ENCODE peak calls at places on chromosome 9, in five cellular contexts. T is HCT116, D is HepG2, Z is GM12878, O is K562. P is an unnamed sample.

GRCh38 chr9:94210616-94211603 is 48.2 kb upstream of the ZNF169 start:
- DNase-seq in T (no peak), Z (no peak), D (no peak), O (no peak), P (peak; percentile 17)

GRCh38 chr9:9341203-9341602 is 1271.6 kb downstream of the PTPRD start:
- DNase-seq in Z (no peak), T (no peak), O (no peak), D (no peak), P (peak; percentile 1)

GRCh38 chr9:129497837-129498450 is 123.0 kb downstream of the C9orf50 start:
- DNase-seq in D (no peak), Z (no peak), T (no peak), O (no peak), P (no peak)

GRCh38 chr9:90129446-90129845 is 513.2 kb downstream of the DIRAS2 start:
- DNase-seq in D (no peak), O (no peak), Z (no peak), T (no peak), P (no peak)

GRCh38 chr9:101791938-101792337 is 53.5 kb upstream of the GRIN3A start:
- DNase-seq in Z (no peak), D (peak; percentile 31), O (peak; percentile 47), T (peak; percentile 10), P (peak; percentile 37)

GRCh38 chr9:447230-448025 is 232.8 kb downstream of the DOCK8 start:
- DNase-seq in Z (no peak), D (no peak), T (peak; percentile 65), O (peak; percentile 17), P (no peak)

GRCh38 chr9:83472221-83472665 is 66.0 kb downstream of the FRMD3 start:
- DNase-seq in O (no peak), T (no peak), D (peak; percentile 95), Z (no peak), P (no peak)

GRCh38 chr9:75891277-75892167 is 1.0 kb downstream of the PCSK5 start:
- DNase-seq in O (no peak), D (no peak), T (peak; percentile 12), Z (no peak), P (peak; percentile 32)

GRCh38 chr9:19619221-19619620 is 169.6 kb downstream of the SLC24A2 start:
- DNase-seq in O (no peak), Z (no peak), T (no peak), D (no peak), P (peak; percentile 44)

GRCh38 chr9:90921104-90921503 is 119.5 kb downstream of the SYK start:
- DNase-seq in Z (no peak), D (no peak), O (no peak), T (no peak), P (peak; percentile 48)

GRCh38 chr9:5872496-5872895 is 18.2 kb upstream of the MLANA start:
- DNase-seq in O (no peak), D (no peak), T (no peak), Z (no peak), P (no peak)

GRCh38 chr9:84061613-84062205 is 81.1 kb downstream of the RMI1 start:
- DNase-seq in T (no peak), D (no peak), Z (no peak), O (no peak), P (no peak)

GRCh38 chr9:14270358-14271077 is 43.4 kb downstream of the NFIB start:
- DNase-seq in O (no peak), Z (no peak), T (no peak), D (no peak), P (peak; percentile 43)

GRCh38 chr9:87516931-87517300 is 19.2 kb downstream of the DAPK1 start:
- DNase-seq in O (no peak), D (no peak), T (no peak), Z (no peak), P (no peak)

GRCh38 chr9:37944671-37945481 is 40.9 kb upstream of the SLC25A51 start:
- DNase-seq in O (no peak), D (no peak), Z (no peak), T (no peak), P (no peak)

GRCh38 chr9:93193373-93193725 is 9.4 kb downstream of the WNK2 start:
- DNase-seq in O (no peak), D (no peak), T (no peak), Z (no peak), P (no peak)

GRCh38 chr9:134960701-134961181 is 43.0 kb upstream of the FCN1 start:
- DNase-seq in Z (no peak), O (no peak), D (no peak), T (no peak), P (no peak)

GRCh38 chr9:5698810-5699556 is 70.1 kb downstream of the RIC1 start:
- DNase-seq in D (no peak), Z (no peak), T (no peak), O (no peak), P (no peak)

GRCh38 chr9:127568971-127569818 is 42.9 kb upstream of the STXBP1 start:
- DNase-seq in Z (no peak), D (peak; percentile 55), T (no peak), O (peak; percentile 99), P (peak; percentile 100)

GRCh38 chr9:3299872-3300271 is 225.9 kb downstream of the RFX3 start:
- DNase-seq in T (no peak), D (no peak), O (no peak), Z (peak; percentile 71), P (no peak)

GRCh38 chr9:36486454-36486932 is 86.2 kb upstream of the MELK start:
- DNase-seq in O (peak; percentile 11), D (no peak), T (no peak), Z (no peak), P (no peak)

GRCh38 chr9:113446323-113446740 is 17.2 kb upstream of the RGS3 start:
- DNase-seq in Z (peak; percentile 25), O (peak; percentile 52), T (peak; percentile 31), D (peak; percentile 47), P (peak; percentile 72)

GRCh38 chr9:13485068-13485596 is 205.6 kb upstream of the MPDZ start:
- DNase-seq in Z (no peak), O (no peak), D (no peak), T (no peak), P (no peak)

GRCh38 chr9:15725953-15726352 is 173.1 kb downstream of the CCDC171 start:
- DNase-seq in T (no peak), O (no peak), D (no peak), Z (no peak), P (no peak)

GRCh38 chr9:114553202-114553601 is 34.4 kb upstream of the ATP6V1G1 start:
- DNase-seq in O (no peak), T (no peak), Z (no peak), D (no peak), P (no peak)

GRCh38 chr9:89544280-89544664 is 46.4 kb upstream of the SEMA4D start:
- DNase-seq in O (no peak), T (no peak), D (no peak), Z (no peak), P (no peak)

GRCh38 chr9:115694991-115695390 is 458.6 kb upstream of the PAPPA start:
- DNase-seq in T (no peak), Z (no peak), D (no peak), O (no peak), P (no peak)
- H3K4me1 ChIP-seq in T (peaks cover 9% of the 10 kb centered on the region), Z (no peaks in the 10 kb centered on the region), D (no peaks in the 10 kb centered on the region), O (no peaks in the 10 kb centered on the region), P (peaks cover 3% of the 10 kb centered on the region)

DNA sequence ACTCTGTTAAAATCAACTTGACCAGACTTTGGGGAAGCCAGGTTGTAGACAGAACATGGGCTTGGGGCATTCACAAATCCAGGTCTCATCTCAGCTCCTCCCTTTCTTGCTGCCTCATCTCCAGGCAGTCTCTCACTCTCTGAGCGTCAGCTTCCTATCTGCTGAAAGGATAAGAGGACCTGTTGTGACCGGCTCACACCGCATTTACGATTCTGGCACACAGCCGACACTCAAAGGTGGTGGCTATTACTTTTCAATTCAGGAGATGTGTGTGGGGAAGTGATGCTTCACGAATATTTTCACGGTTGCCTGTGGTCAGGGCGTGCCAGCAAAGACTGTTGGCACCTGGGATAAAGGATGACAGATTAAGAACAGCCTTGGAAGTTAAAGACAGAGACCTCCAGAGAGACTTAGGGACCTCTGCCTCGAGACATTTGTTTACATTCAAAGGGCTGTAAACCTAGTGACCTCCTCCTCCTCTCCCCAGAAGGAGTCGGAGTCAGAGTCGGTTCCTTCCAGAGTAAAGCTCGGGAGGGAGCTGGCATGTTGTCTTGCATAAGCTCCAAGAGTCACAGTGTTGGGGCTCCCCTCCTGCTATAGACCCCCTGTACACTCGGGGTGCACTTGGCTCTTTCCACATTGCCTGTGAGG is 83.2 kb downstream of the AK8 start:
- DNase-seq in T (no peak), O (peak; percentile 51), Z (no peak), D (no peak), P (no peak)
- TF ChIP-seq ZBTB33 in T (no peak), O (no peak), Z (no peak), D (no peak), P (no peak)

GRCh38 chr9:136003356-136004218 is 42.4 kb upstream of the UBAC1 start:
- DNase-seq in O (peak; percentile 60), Z (no peak), T (no peak), D (no peak), P (no peak)

GRCh38 chr9:136002886-136003285 is 41.7 kb upstream of the UBAC1 start:
- DNase-seq in O (no peak), T (no peak), Z (no peak), D (no peak), P (no peak)

GRCh38 chr9:136006169-136006568 is 45.0 kb upstream of the UBAC1 start:
- DNase-seq in Z (no peak), O (no peak), T (no peak), D (no peak), P (no peak)

GRCh38 chr9:136004219-136004618 is 43.0 kb upstream of the UBAC1 start:
- DNase-seq in Z (no peak), O (no peak), D (no peak), T (no peak), P (no peak)

GRCh38 chr9:136004712-136005111 is 43.5 kb upstream of the UBAC1 start:
- DNase-seq in T (no peak), O (no peak), D (no peak), Z (no peak), P (no peak)
- H3K4me1 ChIP-seq in T (peaks cover 18% of the 10 kb centered on the region), O (peaks cover 62% of the 10 kb centered on the region), D (peaks cover 92% of the 10 kb centered on the region), Z (no peaks in the 10 kb centered on the region), P (peaks cover 9% of the 10 kb centered on the region)

GRCh38 chr9:18539203-18539602 is 65.2 kb downstream of the ADAMTSL1 start:
- DNase-seq in T (no peak), O (no peak), D (peak; percentile 6), Z (no peak), P (no peak)

GRCh38 chr9:18542837-18543405 is 69.0 kb downstream of the ADAMTSL1 start:
- DNase-seq in T (no peak), O (no peak), D (no peak), Z (no peak), P (peak; percentile 19)

GRCh38 chr9:18543406-18543965 is 69.5 kb downstream of the ADAMTSL1 start:
- DNase-seq in T (no peak), D (no peak), Z (no peak), O (no peak), P (peak; percentile 49)

GRCh38 chr9:18548456-18548855 is 74.5 kb downstream of the ADAMTSL1 start:
- DNase-seq in T (no peak), O (no peak), D (no peak), Z (no peak), P (no peak)

DNA sequence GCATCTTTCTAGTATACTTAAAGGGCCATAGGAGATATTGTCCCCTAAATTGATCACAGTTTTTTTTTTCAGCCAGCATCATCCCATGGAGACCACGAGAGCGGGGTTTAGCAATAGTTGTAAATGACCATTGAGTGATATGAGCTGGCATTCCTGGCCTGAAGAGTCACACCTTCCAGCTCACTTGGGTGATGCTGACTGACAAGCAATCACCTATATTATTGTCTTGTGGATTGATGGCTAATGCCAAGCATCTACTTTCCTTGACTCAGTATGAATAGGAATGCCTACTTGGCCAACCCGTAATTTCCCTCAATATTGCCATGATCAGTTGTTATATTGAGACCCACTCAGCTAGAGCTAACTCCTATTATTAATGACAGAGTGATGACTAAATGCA is 70.5 kb downstream of the ADAMTSL1 start:
- DNase-seq in O (no peak), Z (no peak), T (no peak), D (no peak), P (no peak)
- TF ChIP-seq ZBTB33 in O (no peak), Z (no peak), T (no peak), D (no peak), P (no peak)

P was measured in SK-N-SH.